ENCODE peak calls at places on chromosomes 3 and 15, in four cellular contexts. E is HCT116, J is MM.1S, I is SK-N-SH. D is an unnamed sample.
A peak's percentile ranks its signal among the peaks of the same experiment; 100 is the strongest.

GRCh38 chr3:54020436-54020835 is 101.9 kb upstream of the CACNA2D3 start:
- DNase-seq in E (no peak), I (no peak), J (no peak), D (no peak)

GRCh38 chr15:77507151-77507847 is 86.6 kb downstream of the HMG20A start:
- DNase-seq in J (no peak), E (no peak), I (no peak), D (peak; percentile 54)

GRCh38 chr3:144259267-144259666 is 287.6 kb downstream of the DIPK2A start:
- DNase-seq in E (no peak), J (no peak), I (no peak), D (peak; percentile 13)

GRCh38 chr3:187735837-187736236 is 9.4 kb downstream of the BCL6 start:
- DNase-seq in J (no peak), I (no peak), E (no peak), D (no peak)

GRCh38 chr3:132879651-132880050 is 157.4 kb upstream of the NPHP3 start:
- DNase-seq in J (no peak), E (no peak), I (peak; percentile 28), D (no peak)

GRCh38 chr3:140091143-140091542 is 156.2 kb downstream of the CLSTN2 start:
- DNase-seq in I (no peak), J (no peak), E (no peak), D (no peak)

GRCh38 chr3:129366312-129366831 is 62.1 kb downstream of the EFCAB12 start:
- DNase-seq in J (no peak), I (no peak), E (no peak), D (no peak)

GRCh38 chr3:46981932-46982471 is 2.5 kb downstream of the NBEAL2 start:
- DNase-seq in E (no peak), J (no peak), I (no peak), D (peak; percentile 76)

GRCh38 chr3:170745211-170745718 is 124.7 kb downstream of the RPL22L1 start:
- DNase-seq in I (no peak), E (no peak), J (no peak), D (peak; percentile 93)

GRCh38 chr3:59248976-59249375 is 199.2 kb upstream of the CFAP20DC start:
- DNase-seq in E (no peak), I (no peak), J (no peak), D (peak; percentile 45)

GRCh38 chr3:147415337-147415736 is 6.2 kb downstream of the ZIC1 start:
- DNase-seq in E (no peak), J (no peak), I (no peak), D (no peak)

GRCh38 chr15:52532427-52532826 is 3.7 kb upstream of the MYO5A start:
- DNase-seq in I (no peak), J (no peak), E (no peak), D (no peak)

GRCh38 chr15:20645956-20646355 is 104.4 kb upstream of the GOLGA6L6 start:
- DNase-seq in E (no peak), J (peak; percentile 94), I (no peak), D (no peak)

GRCh38 chr3:129611812-129612349 is 5.4 kb upstream of the PLXND1 start:
- DNase-seq in J (no peak), E (no peak), I (no peak), D (no peak)

GRCh38 chr3:147589016-147589415 is 179.9 kb downstream of the ZIC1 start:
- DNase-seq in I (no peak), J (no peak), E (no peak), D (no peak)

GRCh38 chr15:68609618-68610017 is 30.8 kb downstream of the CORO2B start:
- DNase-seq in E (no peak), I (no peak), J (no peak), D (no peak)

GRCh38 chr3:11198070-11198469 is 43.8 kb downstream of the HRH1 start:
- DNase-seq in E (no peak), I (no peak), J (no peak), D (no peak)

GRCh38 chr3:178485756-178486155 is 50.5 kb upstream of the KCNMB2 start:
- DNase-seq in J (no peak), I (no peak), E (no peak), D (peak; percentile 5)

GRCh38 chr15:23003736-23004135 is 23.6 kb upstream of the CYFIP1 start:
- DNase-seq in I (no peak), E (no peak), J (no peak), D (no peak)

GRCh38 chr3:143203848-143204247 is 84.3 kb downstream of the CHST2 start:
- DNase-seq in I (no peak), J (no peak), E (no peak), D (peak; percentile 45)

GRCh38 chr3:30682434-30683155 is 76.2 kb downstream of the TGFBR2 start:
- DNase-seq in J (no peak), E (no peak), I (no peak), D (no peak)

GRCh38 chr3:56064684-56065083 is 403.6 kb downstream of the ERC2 start:
- DNase-seq in I (no peak), E (no peak), J (no peak), D (peak; percentile 71)

GRCh38 chr3:110491413-110491812 is 580.2 kb upstream of the NECTIN3 start:
- DNase-seq in J (no peak), E (no peak), I (no peak), D (no peak)

GRCh38 chr3:23657647-23658046 is 148.1 kb upstream of the UBE2E1 start:
- DNase-seq in J (no peak), E (no peak), I (no peak), D (no peak)

GRCh38 chr15:71385469-71385868 is 270.2 kb downstream of the THSD4 start:
- DNase-seq in J (no peak), E (no peak), I (no peak), D (no peak)

GRCh38 chr15:32867313-32867626 is 149.5 kb downstream of the GREM1 start:
- DNase-seq in J (no peak), E (peak; percentile 68), I (no peak), D (peak; percentile 87)

GRCh38 chr3:66476852-66477381 is 23.9 kb downstream of the LRIG1 start:
- DNase-seq in I (no peak), J (no peak), E (no peak), D (no peak)

GRCh38 chr3:69948246-69948862 is 51.2 kb upstream of the SAMMSON start:
- DNase-seq in E (peak; percentile 6), J (peak; percentile 32), I (peak; percentile 12), D (peak; percentile 35)

GRCh38 chr3:27590437-27591320 is 106.5 kb upstream of the SLC4A7 start:
- DNase-seq in I (no peak), J (no peak), E (no peak), D (peak; percentile 49)

GRCh38 chr3:187507905-187508304 is 139.7 kb downstream of the RTP4 start:
- DNase-seq in J (no peak), I (no peak), E (no peak), D (no peak)

GRCh38 chr15:47003568-47003967 is 713.7 kb upstream of the SEMA6D start:
- DNase-seq in E (no peak), I (peak; percentile 15), J (no peak), D (no peak)

GRCh38 chr15:64460737-64461576 is 579 bp downstream of the ZNF609 start:
- DNase-seq in J (peak; percentile 49), E (peak; percentile 35), I (peak; percentile 65), D (peak; percentile 65)

GRCh38 chr15:85950101-85950500 is 129.6 kb upstream of the AGBL1 start:
- DNase-seq in I (no peak), J (peak; percentile 93), E (no peak), D (no peak)

GRCh38 chr3:193572426-193572908 is 17.8 kb upstream of the ATP13A4 start:
- DNase-seq in E (peak; percentile 65), J (peak; percentile 78), I (peak; percentile 61), D (peak; percentile 80)

GRCh38 chr3:158808697-158809096 is 6.8 kb downstream of the MFSD1 start:
- DNase-seq in I (no peak), E (no peak), J (peak; percentile 84), D (peak; percentile 64)

GRCh38 chr3:177618873-177619771 is 421.8 kb upstream of the TBL1XR1 start:
- DNase-seq in J (no peak), I (no peak), E (no peak), D (peak; percentile 91)

GRCh38 chr15:63121382-63122001 is at the start of gene LACTB:
- DNase-seq in E (peak; percentile 73), I (peak; percentile 92), J (peak; percentile 86), D (peak; percentile 77)

GRCh38 chr3:172138031-172138538 is 98.7 kb downstream of the FNDC3B start:
- DNase-seq in E (no peak), J (no peak), I (no peak), D (peak; percentile 87)
- H3K9ac ChIP-seq in E (no peak overlapping the region), J (no peak overlapping the region), I (peak overlapping the region; percentile 49), D (peak overlapping the region; percentile 61)

DNA sequence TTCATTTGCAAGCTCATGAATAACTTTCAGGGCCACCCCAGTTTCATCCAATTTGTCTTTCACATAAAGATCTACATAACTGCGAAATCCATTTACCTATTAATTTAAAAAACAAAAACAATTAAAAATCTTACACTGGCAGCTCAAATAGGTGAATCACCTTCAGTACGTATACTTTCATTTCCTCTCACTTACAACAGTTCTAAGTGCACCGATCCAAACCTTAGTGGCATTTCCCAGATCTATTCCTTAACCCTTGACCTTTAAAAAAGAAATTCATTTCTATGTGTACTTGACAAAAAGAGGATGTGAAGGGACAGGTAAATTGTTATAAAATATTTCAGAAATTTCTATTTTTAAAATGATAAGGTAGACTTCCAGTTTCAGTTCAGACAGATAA is 30.8 kb downstream of the TOP2B start:
- DNase-seq in J (no peak), E (no peak), I (no peak), D (no peak)
- H3K36me3 ChIP-seq in J (peaks cover 3% of the 10 kb centered on the region), E (peaks cover 4% of the 10 kb centered on the region), I (peaks cover 91% of the 10 kb centered on the region), D (peaks cover 31% of the 10 kb centered on the region)

DNA sequence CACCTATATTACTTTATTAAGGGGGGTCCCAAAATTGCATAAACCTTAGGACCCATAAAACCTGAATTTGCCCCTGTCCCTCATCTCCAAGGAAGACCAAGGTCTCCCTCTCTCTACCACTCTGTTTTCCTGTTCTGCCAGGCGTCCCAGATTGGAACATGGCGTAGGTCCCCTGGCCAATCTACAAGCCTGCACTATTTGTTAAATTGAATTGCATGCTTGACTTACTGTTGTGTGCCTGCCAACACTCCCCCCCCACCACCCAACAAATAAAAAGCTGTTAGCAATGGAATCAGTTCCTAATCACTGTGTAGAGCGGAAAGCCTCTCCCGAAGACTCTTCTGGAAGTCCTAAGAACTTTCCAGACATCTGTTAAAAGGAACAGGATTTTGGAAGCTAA is 11.8 kb downstream of the CTXND1 start:
- DNase-seq in E (no peak), J (no peak), I (no peak), D (no peak)
- TF ChIP-seq EZH2phosphoT487 in E (no peak), J (no peak), I (no peak), D (no peak)

GRCh38 chr3:4166540-4166939 is 136.6 kb upstream of the SETMAR start:
- DNase-seq in J (no peak), E (no peak), I (no peak), D (no peak)
- H3K9ac ChIP-seq in J (no peak overlapping the region), E (no peak overlapping the region), I (no peak overlapping the region), D (no peak overlapping the region)

GRCh38 chr3:111578867-111579266 is 16.3 kb downstream of the ZBED2 start:
- DNase-seq in J (no peak), I (no peak), E (no peak), D (no peak)

GRCh38 chr3:111579495-111579894 is 15.7 kb downstream of the ZBED2 start:
- DNase-seq in J (no peak), E (no peak), I (no peak), D (no peak)

GRCh38 chr3:111581403-111582113 is 13.6 kb downstream of the ZBED2 start:
- DNase-seq in J (no peak), I (no peak), E (no peak), D (peak; percentile 83)

GRCh38 chr3:111577798-111578685 is 17.1 kb downstream of the ZBED2 start:
- DNase-seq in I (peak; percentile 24), J (peak; percentile 27), E (peak; percentile 69), D (peak; percentile 93)

GRCh38 chr3:111577113-111577512 is 18.0 kb downstream of the ZBED2 start:
- DNase-seq in J (no peak), E (no peak), I (no peak), D (no peak)
- H3K36me3 ChIP-seq in J (no peaks in the 10 kb centered on the region), E (no peaks in the 10 kb centered on the region), I (no peaks in the 10 kb centered on the region), D (no peaks in the 10 kb centered on the region)